ENCODE peak calls at places on chromosome 15, in five cellular contexts. I is NCI-H510A treated with DMSO at 0.1 percent for 48 hours; A is stimulated activated CD4-positive, alpha-beta T cell treated with anti-CD3 and anti-CD28 coated beads, Interleukin-2, amount 100 ng/mL, for 24 hours; N is ELR; T is ovary. U is an unnamed sample.

GRCh38 chr15:94066811-94067210 is 164.6 kb upstream of the MCTP2 start:
- DNase-seq in I (no peak), A (no peak), N (no peak), T (no peak), U (no peak)

GRCh38 chr15:90203922-90204321 is 2.8 kb downstream of the SEMA4B start:
- DNase-seq in I (no peak), A (no peak), N (no peak), T (no peak), U (no peak)

GRCh38 chr15:41950127-41950483 is 22.3 kb downstream of the EHD4 start:
- DNase-seq in I (no peak), A (no peak), N (no peak), T (no peak), U (no peak)

GRCh38 chr15:53634517-53635106 is 124.9 kb downstream of the WDR72 start:
- DNase-seq in I (no peak), A (no peak), N (no peak), T (no peak), U (no peak)

GRCh38 chr15:71807691-71808091 is 2.7 kb upstream of the NR2E3 start:
- DNase-seq in I (no peak), A (no peak), N (no peak), T (no peak), U (no peak)

GRCh38 chr15:77921664-77922063 is 155.8 kb downstream of the TBC1D2B start:
- DNase-seq in I (no peak), A (no peak), N (no peak), T (no peak), U (no peak)

GRCh38 chr15:61335998-61336648 is 107.0 kb upstream of the RORA start:
- DNase-seq in I (no peak), A (no peak), N (no peak), T (no peak), U (no peak)

GRCh38 chr15:43915820-43916660 is 89.2 kb downstream of the WDR76 start:
- DNase-seq in I (no peak), A (no peak), N (no peak), T (peak; percentile 28), U (no peak)

GRCh38 chr15:46111730-46112129 is 476.9 kb downstream of the SQOR start:
- DNase-seq in I (no peak), A (no peak), N (no peak), T (no peak), U (no peak)

GRCh38 chr15:77026501-77027110 is 31.7 kb downstream of the PSTPIP1 start:
- DNase-seq in I (no peak), A (no peak), N (no peak), T (peak; percentile 19), U (peak; percentile 24)

GRCh38 chr15:85622432-85622831 is 172.3 kb downstream of the KLHL25 start:
- DNase-seq in I (peak; percentile 1), A (no peak), N (peak; percentile 78), T (no peak), U (no peak)

GRCh38 chr15:92653836-92654524 is 1.6 kb downstream of the FAM174B start:
- DNase-seq in I (peak; percentile 58), A (no peak), N (no peak), T (no peak), U (no peak)

GRCh38 chr15:87354661-87355410 is 901.7 kb downstream of the NTRK3 start:
- DNase-seq in I (no peak), A (no peak), N (peak; percentile 90), T (no peak), U (no peak)

GRCh38 chr15:59349715-59350420 is 22.8 kb downstream of the MYO1E start:
- DNase-seq in I (no peak), A (peak; percentile 20), N (peak; percentile 94), T (no peak), U (no peak)

GRCh38 chr15:55823191-55823670 is 80.3 kb upstream of the PRTG start:
- DNase-seq in I (no peak), A (no peak), N (peak; percentile 21), T (no peak), U (no peak)

GRCh38 chr15:36798366-36798765 is 218.9 kb downstream of the CDIN1 start:
- DNase-seq in I (no peak), A (no peak), N (peak; percentile 77), T (no peak), U (no peak)

GRCh38 chr15:86201313-86202008 is 121.8 kb downstream of the AGBL1 start:
- DNase-seq in I (no peak), A (no peak), N (no peak), T (no peak), U (no peak)

GRCh38 chr15:82966671-82967071 is 14.2 kb upstream of the HOMER2 start:
- DNase-seq in I (no peak), A (no peak), N (no peak), T (no peak), U (no peak)

GRCh38 chr15:95265419-95265997 is 1034.1 kb downstream of the MCTP2 start:
- DNase-seq in I (no peak), A (no peak), N (no peak), T (no peak), U (no peak)